ENCODE peak calls at places on chromosomes 16 and 17, in six cellular contexts. F is GM12892, I is Panc1, G is HCT116, P is transverse colon, W is HL-60. Z is an unnamed sample.

GRCh38 chr17:74842599-74843351 is 16.9 kb downstream of the GRIN2C start:
- DNase-seq in F (no peak), I (no peak), G (peak), P (peak), W (no peak), Z (peak)

GRCh38 chr17:40307001-40307690 is 1.8 kb upstream of the RARA start:
- DNase-seq in F (no peak), I (no peak), G (no peak), P (no peak), W (no peak), Z (no peak)

GRCh38 chr16:2282866-2283555 is 15.1 kb upstream of the RNPS1 start:
- DNase-seq in F (no peak), I (no peak), G (no peak), P (no peak), W (no peak), Z (no peak)

GRCh38 chr16:46728804-46729203 is 19.3 kb downstream of the MYLK3 start:
- DNase-seq in F (no peak), I (no peak), G (no peak), P (no peak), W (no peak), Z (no peak)

GRCh38 chr17:9256361-9256943 is 235.1 kb downstream of the NTN1 start:
- DNase-seq in F (no peak), I (no peak), G (no peak), P (no peak), W (no peak), Z (no peak)

GRCh38 chr17:66373944-66374817 is 71.8 kb downstream of the PRKCA start:
- DNase-seq in F (no peak), I (no peak), G (no peak), P (peak), W (no peak), Z (no peak)

GRCh38 chr16:51150894-51151320 is at the start of gene SALL1:
- DNase-seq in F (no peak), I (no peak), G (no peak), P (no peak), W (no peak), Z (no peak)

GRCh38 chr17:27647755-27648154 is 16.8 kb downstream of the LGALS9 start:
- DNase-seq in F (no peak), I (no peak), G (no peak), P (peak), W (no peak), Z (peak)

GRCh38 chr17:43338886-43339516 is 59.8 kb upstream of the ARL4D start:
- DNase-seq in F (no peak), I (no peak), G (no peak), P (peak), W (peak), Z (peak)

GRCh38 chr16:67675579-67675935 is 8.9 kb downstream of the C16orf86 start:
- DNase-seq in F (no peak), I (no peak), G (no peak), P (no peak), W (no peak), Z (no peak)

GRCh38 chr17:79563237-79564013 is 47.4 kb downstream of the RBFOX3 start:
- DNase-seq in F (no peak), I (no peak), G (peak), P (no peak), W (no peak), Z (no peak)

GRCh38 chr17:49061524-49061943 is 64.3 kb downstream of the IGF2BP1 start:
- DNase-seq in F (no peak), I (no peak), G (no peak), P (no peak), W (no peak), Z (no peak)

GRCh38 chr16:86292171-86292775 is 218.1 kb upstream of the FOXF1 start:
- DNase-seq in F (no peak), I (no peak), G (no peak), P (no peak), W (no peak), Z (no peak)

GRCh38 chr16:85110105-85110504 is 2.2 kb downstream of the CIBAR2 start:
- DNase-seq in F (no peak), I (no peak), G (no peak), P (no peak), W (no peak), Z (no peak)

GRCh38 chr16:8852534-8852933 is 16.3 kb downstream of the CARHSP1 start:
- DNase-seq in F (no peak), I (no peak), G (no peak), P (no peak), W (no peak), Z (no peak)

GRCh38 chr17:60043846-60044245 is 34.9 kb downstream of the HEATR6 start:
- DNase-seq in F (no peak), I (no peak), G (no peak), P (no peak), W (no peak), Z (no peak)

GRCh38 chr17:19270951-19271611 is 33.9 kb downstream of the EPN2 start:
- DNase-seq in F (no peak), I (no peak), G (no peak), P (no peak), W (no peak), Z (no peak)

GRCh38 chr17:44628234-44629188 is 27.8 kb upstream of the MEIOC start:
- DNase-seq in F (no peak), I (no peak), G (no peak), P (no peak), W (no peak), Z (no peak)

GRCh38 chr16:50152386-50152806 is 710 bp upstream of the TENT4B start:
- DNase-seq in F (peak), I (peak), G (no peak), P (peak), W (no peak), Z (peak)

GRCh38 chr17:7932483-7932891 is 481 bp downstream of the CNTROB start:
- DNase-seq in F (no peak), I (no peak), G (no peak), P (peak), W (no peak), Z (no peak)

GRCh38 chr17:48066656-48067055 is 18.5 kb downstream of the NFE2L1 start:
- DNase-seq in F (no peak), I (no peak), G (no peak), P (no peak), W (no peak), Z (no peak)

GRCh38 chr16:4882633-4883285 is 35.5 kb downstream of the UBN1 start:
- DNase-seq in F (no peak), I (peak), G (peak), P (no peak), W (no peak), Z (peak)

GRCh38 chr17:74919440-74920305 is 3.4 kb downstream of the USH1G start:
- DNase-seq in F (no peak), I (no peak), G (no peak), P (no peak), W (no peak), Z (peak)

GRCh38 chr17:66549731-66550207 is 247.4 kb downstream of the PRKCA start:
- DNase-seq in F (no peak), I (no peak), G (peak), P (no peak), W (no peak), Z (no peak)

GRCh38 chr17:62778990-62779681 is 29.0 kb downstream of the MARCHF10 start:
- DNase-seq in F (no peak), I (peak), G (peak), P (peak), W (no peak), Z (peak)
- TF ChIP-seq POLR2AphosphoS5 in F (no peak), I (no peak), G (peak), P (no peak), W (no peak), Z (no peak)

DNA sequence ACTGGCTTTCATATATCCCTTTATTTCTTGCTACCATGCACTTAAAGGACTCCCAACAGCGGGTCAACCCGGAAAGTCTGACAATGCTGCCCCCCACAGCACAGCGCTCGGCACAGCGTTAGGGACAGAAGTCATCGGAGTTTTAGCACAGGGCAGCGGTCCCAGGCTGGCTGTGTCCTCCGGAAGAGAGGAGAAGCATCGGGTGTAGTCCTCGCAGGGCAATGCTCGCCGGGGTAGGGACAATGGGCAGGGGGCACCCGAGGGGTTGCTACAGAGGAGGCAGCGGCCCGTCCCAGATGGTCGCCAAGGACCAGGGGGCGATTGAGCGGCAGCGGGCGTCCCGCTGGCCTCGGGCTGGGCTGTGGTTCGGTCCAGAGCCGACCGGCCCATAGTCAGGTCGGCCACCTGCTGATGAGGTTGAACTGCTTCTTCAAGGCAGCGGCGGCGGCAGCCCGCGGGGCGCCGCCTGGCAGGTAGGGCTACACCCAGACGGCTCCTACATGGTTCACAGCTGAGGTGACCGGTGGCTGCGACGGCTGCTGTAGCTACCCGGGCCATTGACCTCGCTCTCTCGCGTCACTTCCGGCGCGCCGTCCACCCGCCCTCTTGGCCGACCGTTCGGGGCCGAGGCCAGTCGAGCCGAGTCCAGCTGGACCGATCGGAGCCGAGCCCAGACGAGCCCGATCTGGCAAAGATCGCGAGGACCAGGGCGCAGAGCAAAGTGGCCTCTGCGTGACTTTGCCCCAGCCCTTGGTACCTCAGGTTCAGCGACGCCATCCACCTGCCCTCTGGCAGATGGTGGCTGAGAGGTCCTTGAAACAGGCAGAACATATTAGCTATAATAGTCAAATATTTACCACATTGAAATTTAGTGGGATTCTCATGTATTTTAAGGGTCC is 4.7 kb upstream of the LCMT1 start:
- DNase-seq in F (peak), I (no peak), G (peak), P (peak), W (peak), Z (peak)
- TF ChIP-seq POLR2AphosphoS5 in F (peak), I (peak), G (peak), P (peak), W (peak), Z (peak)

DNA sequence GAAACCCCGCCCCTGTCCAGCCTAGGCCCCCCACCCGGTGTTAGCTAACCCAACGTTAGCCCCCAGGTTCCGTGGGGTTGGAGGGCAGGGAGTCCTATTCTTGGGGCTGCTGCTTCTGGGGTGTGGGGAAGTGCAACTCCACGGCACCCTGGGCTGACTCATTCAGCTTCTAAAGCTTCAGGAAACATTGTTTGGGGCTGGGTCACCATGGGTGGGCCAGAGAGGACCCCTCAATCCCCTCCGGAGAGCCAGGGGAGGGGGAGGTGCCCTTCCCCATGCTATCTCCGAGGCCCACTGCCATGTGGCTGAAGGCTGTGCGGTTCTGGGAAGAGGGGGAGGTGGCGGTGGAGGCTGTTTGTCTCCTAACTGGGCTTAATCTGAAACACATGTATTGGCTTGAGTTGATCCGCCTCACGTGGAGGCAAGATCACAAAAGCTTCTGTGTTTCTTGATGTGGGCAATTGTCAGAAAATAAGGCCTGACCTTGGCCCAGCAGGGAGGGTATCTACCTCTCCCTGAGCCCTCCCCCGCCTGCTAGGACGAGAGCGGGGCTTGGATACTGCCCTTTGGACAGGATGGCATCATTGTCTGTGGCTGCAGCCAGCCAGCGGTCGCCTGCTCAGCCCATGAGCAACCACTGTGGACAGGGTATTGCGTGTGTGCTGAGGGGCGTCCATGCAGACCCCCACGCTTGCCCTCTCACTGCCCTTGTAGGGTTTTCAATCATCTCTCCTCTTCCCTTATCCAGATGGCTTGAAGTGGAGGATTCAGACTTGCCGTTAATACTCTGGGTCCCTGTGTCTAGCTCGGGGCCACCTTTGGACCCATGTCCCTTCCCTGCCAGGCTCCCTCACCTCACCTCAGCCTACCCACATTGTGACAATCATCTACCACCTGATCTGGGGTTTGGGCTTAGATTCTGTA is 1.3 kb downstream of the SERPINF1 start:
- DNase-seq in F (no peak), I (no peak), G (no peak), P (no peak), W (no peak), Z (no peak)
- TF ChIP-seq POLR2AphosphoS5 in F (no peak), I (no peak), G (no peak), P (no peak), W (no peak), Z (no peak)

GRCh38 chr16:71895679-71896385 is 501 bp downstream of the IST1 start:
- DNase-seq in F (no peak), I (no peak), G (no peak), P (peak), W (peak), Z (peak)
- TF ChIP-seq POLR2AphosphoS5 in F (no peak), I (no peak), G (no peak), P (peak), W (peak), Z (no peak)

GRCh38 chr17:38428643-38429371 is 543 bp downstream of the ARHGAP23 start:
- DNase-seq in F (no peak), I (no peak), G (no peak), P (peak), W (no peak), Z (peak)
- TF ChIP-seq POLR2AphosphoS5 in F (no peak), I (no peak), G (no peak), P (peak), W (no peak), Z (no peak)

GRCh38 chr17:46935658-46936266 is 12.8 kb downstream of the GOSR2 start:
- DNase-seq in F (no peak), I (no peak), G (no peak), P (peak), W (no peak), Z (peak)
- TF ChIP-seq POLR2AphosphoS5 in F (no peak), I (no peak), G (no peak), P (no peak), W (no peak), Z (peak)

DNA sequence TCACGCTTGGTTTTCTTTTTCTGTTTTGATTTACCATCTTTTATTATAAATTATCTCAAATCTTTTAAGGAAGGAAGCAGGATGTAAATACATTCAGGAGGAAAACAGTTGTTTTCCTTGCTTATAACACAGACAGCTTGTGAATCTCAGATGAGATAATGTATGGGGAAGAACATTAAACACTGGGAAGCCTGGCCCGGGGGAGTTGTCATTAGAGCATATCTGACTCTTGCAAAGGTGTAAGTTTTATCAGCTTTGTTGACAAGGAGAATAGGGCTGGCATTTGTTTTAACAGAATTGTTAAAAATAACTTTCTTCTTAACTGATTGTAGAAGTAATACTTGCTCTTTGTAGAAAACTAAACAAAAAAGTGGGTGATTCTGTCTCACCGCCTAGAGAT is 41.9 kb downstream of the GPRC5B start:
- DNase-seq in F (no peak), I (no peak), G (no peak), P (no peak), W (no peak), Z (no peak)
- TF ChIP-seq POLR2AphosphoS5 in F (no peak), I (no peak), G (no peak), P (no peak), W (no peak), Z (no peak)

GRCh38 chr17:909642-910323 is 69.8 kb downstream of the NXN start:
- DNase-seq in F (no peak), I (no peak), G (no peak), P (no peak), W (no peak), Z (no peak)
- TF ChIP-seq POLR2AphosphoS5 in F (no peak), I (no peak), G (no peak), P (no peak), W (no peak), Z (no peak)

GRCh38 chr16:83898463-83899271 is at the start of gene MLYCD:
- DNase-seq in F (peak), I (no peak), G (peak), P (peak), W (peak), Z (peak)
- TF ChIP-seq POLR2AphosphoS5 in F (no peak), I (peak), G (peak), P (peak), W (no peak), Z (peak)

GRCh38 chr16:13957197-13958078 is 37.5 kb downstream of the ERCC4 start:
- DNase-seq in F (no peak), I (peak), G (peak), P (peak), W (peak), Z (peak)
- TF ChIP-seq POLR2AphosphoS5 in F (no peak), I (peak), G (no peak), P (peak), W (peak), Z (peak)

Z was measured in stomach.